ENCODE peak calls at places on chromosomes 7 and 10, in nine cellular contexts. E is type B pancreatic cell; M is AG20443; L is left ventricle myocardium superior; I is mesendoderm; N is RPMI8226; G is activated CD8-positive, alpha-beta memory T cell treated with anti-CD3 and anti-CD28 coated beads, Interleukin-2, amount 50 U/mL, for 48 hours; O is NCI-H1417; W is activated gamma-delta T cell. R is an unnamed sample.

GRCh38 chr10:8130973-8131911 is 76.8 kb downstream of the GATA3 start:
- DNase-seq in E (no peak), M (no peak), L (no peak), I (no peak), N (peak), G (no peak), O (no peak), W (no peak), R (no peak)

GRCh38 chr7:38801786-38802185 is 107.2 kb downstream of the VPS41 start:
- DNase-seq in E (no peak), M (no peak), L (no peak), I (no peak), N (no peak), G (no peak), O (no peak), W (no peak), R (no peak)

GRCh38 chr7:125636320-125636962 is 706.8 kb upstream of the POT1 start:
- DNase-seq in E (no peak), M (no peak), L (no peak), I (no peak), N (no peak), G (no peak), O (no peak), W (no peak), R (no peak)

GRCh38 chr10:17056781-17057191 is 72.8 kb downstream of the CUBN start:
- DNase-seq in E (no peak), M (peak), L (no peak), I (no peak), N (no peak), G (no peak), O (no peak), W (no peak), R (no peak)

GRCh38 chr7:77954773-77955562 is 156.4 kb downstream of the PHTF2 start:
- DNase-seq in E (no peak), M (no peak), L (no peak), I (no peak), N (no peak), G (no peak), O (peak), W (no peak), R (no peak)

GRCh38 chr10:35765039-35765662 is 123.1 kb upstream of the FZD8 start:
- DNase-seq in E (no peak), M (peak), L (no peak), I (peak), N (no peak), G (no peak), O (no peak), W (no peak), R (no peak)

GRCh38 chr10:82221750-82222149 is 346.8 kb downstream of the NRG3 start:
- DNase-seq in E (no peak), M (no peak), L (no peak), I (peak), N (no peak), G (no peak), O (no peak), W (no peak), R (no peak)

GRCh38 chr7:108605582-108606173 is 36.0 kb downstream of the DNAJB9 start:
- DNase-seq in E (no peak), M (no peak), L (no peak), I (no peak), N (no peak), G (no peak), O (no peak), W (no peak), R (no peak)

GRCh38 chr7:1950623-1951523 is 280.8 kb downstream of the ELFN1 start:
- DNase-seq in E (no peak), M (peak), L (peak), I (no peak), N (no peak), G (no peak), O (no peak), W (no peak), R (peak)

GRCh38 chr10:22714524-22715289 is at the start of gene PIP4K2A:
- DNase-seq in E (peak), M (peak), L (peak), I (peak), N (peak), G (peak), O (peak), W (peak), R (no peak)

GRCh38 chr7:72099784-72100183 is 312.4 kb downstream of the CALN1 start:
- DNase-seq in E (no peak), M (peak), L (no peak), I (no peak), N (no peak), G (no peak), O (no peak), W (no peak), R (no peak)

GRCh38 chr7:149770728-149771127 is 2.7 kb downstream of the ZNF467 start:
- DNase-seq in E (no peak), M (no peak), L (no peak), I (no peak), N (no peak), G (no peak), O (no peak), W (no peak), R (no peak)

GRCh38 chr10:81177651-81178244 is 640.0 kb downstream of the SH2D4B start:
- DNase-seq in E (no peak), M (no peak), L (no peak), I (no peak), N (no peak), G (no peak), O (no peak), W (no peak), R (no peak)

GRCh38 chr10:123043409-123043925 is 34.7 kb downstream of the ACADSB start:
- DNase-seq in E (no peak), M (peak), L (no peak), I (peak), N (peak), G (no peak), O (peak), W (no peak), R (peak)

GRCh38 chr10:49371967-49372366 is 23.9 kb downstream of the DRGX start:
- DNase-seq in E (no peak), M (no peak), L (no peak), I (no peak), N (no peak), G (no peak), O (no peak), W (no peak), R (no peak)

GRCh38 chr7:55887786-55888185 is 530 bp downstream of the ZNF713 start:
- DNase-seq in E (no peak), M (peak), L (no peak), I (peak), N (peak), G (no peak), O (peak), W (no peak), R (no peak)